ENCODE peak calls at places on chromosome X, in five cellular contexts. One of them, this sample, is unnamed.

GRCh38 chrX:7244400-7244799 is 96.4 kb upstream of the PUDP start:
- DNase-seq in activated CD4-positive, CD25-positive, alpha-beta regulatory T cell treated with anti-CD3 and anti-CD28 coated beads, Interleukin-2, amount 50 U/mL, for 16 hours: no peak
- DNase-seq in hypothalamus: no peak
- DNase-seq in activated CD8-positive, alpha-beta memory T cell treated with anti-CD3 and anti-CD28 coated beads for 48 hours: no peak
- DNase-seq in GM19239: no peak
- DNase-seq in this sample: no peak

GRCh38 chrX:103464071-103464773 is 55.1 kb downstream of the RAB40A start:
- DNase-seq in activated CD4-positive, CD25-positive, alpha-beta regulatory T cell treated with anti-CD3 and anti-CD28 coated beads, Interleukin-2, amount 50 U/mL, for 16 hours: no peak
- DNase-seq in hypothalamus: no peak
- DNase-seq in activated CD8-positive, alpha-beta memory T cell treated with anti-CD3 and anti-CD28 coated beads for 48 hours: no peak
- DNase-seq in GM19239: no peak
- DNase-seq in this sample: peak; percentile 32

GRCh38 chrX:39854772-39855747 is 242.7 kb downstream of the BCOR start:
- DNase-seq in activated CD4-positive, CD25-positive, alpha-beta regulatory T cell treated with anti-CD3 and anti-CD28 coated beads, Interleukin-2, amount 50 U/mL, for 16 hours: peak; percentile 57
- DNase-seq in hypothalamus: no peak
- DNase-seq in activated CD8-positive, alpha-beta memory T cell treated with anti-CD3 and anti-CD28 coated beads for 48 hours: peak; percentile 35
- DNase-seq in GM19239: no peak
- DNase-seq in this sample: no peak

GRCh38 chrX:132741706-132742105 is 216.7 kb downstream of the HS6ST2 start:
- DNase-seq in activated CD4-positive, CD25-positive, alpha-beta regulatory T cell treated with anti-CD3 and anti-CD28 coated beads, Interleukin-2, amount 50 U/mL, for 16 hours: no peak
- DNase-seq in hypothalamus: no peak
- DNase-seq in activated CD8-positive, alpha-beta memory T cell treated with anti-CD3 and anti-CD28 coated beads for 48 hours: no peak
- DNase-seq in GM19239: no peak
- DNase-seq in this sample: no peak

GRCh38 chrX:20742106-20742505 is 475.4 kb upstream of the RPS6KA3 start:
- DNase-seq in activated CD4-positive, CD25-positive, alpha-beta regulatory T cell treated with anti-CD3 and anti-CD28 coated beads, Interleukin-2, amount 50 U/mL, for 16 hours: no peak
- DNase-seq in hypothalamus: no peak
- DNase-seq in activated CD8-positive, alpha-beta memory T cell treated with anti-CD3 and anti-CD28 coated beads for 48 hours: no peak
- DNase-seq in GM19239: no peak
- DNase-seq in this sample: no peak

GRCh38 chrX:16511776-16512400 is 138.1 kb upstream of the S100G start:
- DNase-seq in activated CD4-positive, CD25-positive, alpha-beta regulatory T cell treated with anti-CD3 and anti-CD28 coated beads, Interleukin-2, amount 50 U/mL, for 16 hours: no peak
- DNase-seq in hypothalamus: no peak
- DNase-seq in activated CD8-positive, alpha-beta memory T cell treated with anti-CD3 and anti-CD28 coated beads for 48 hours: no peak
- DNase-seq in GM19239: no peak
- DNase-seq in this sample: no peak

GRCh38 chrX:5681159-5681558 is 547.5 kb downstream of the NLGN4X start:
- DNase-seq in activated CD4-positive, CD25-positive, alpha-beta regulatory T cell treated with anti-CD3 and anti-CD28 coated beads, Interleukin-2, amount 50 U/mL, for 16 hours: no peak
- DNase-seq in hypothalamus: no peak
- DNase-seq in activated CD8-positive, alpha-beta memory T cell treated with anti-CD3 and anti-CD28 coated beads for 48 hours: no peak
- DNase-seq in GM19239: peak; percentile 0
- DNase-seq in this sample: peak; percentile 1

GRCh38 chrX:111360839-111361238 is 51.2 kb downstream of the DCX start:
- DNase-seq in activated CD4-positive, CD25-positive, alpha-beta regulatory T cell treated with anti-CD3 and anti-CD28 coated beads, Interleukin-2, amount 50 U/mL, for 16 hours: no peak
- DNase-seq in hypothalamus: no peak
- DNase-seq in activated CD8-positive, alpha-beta memory T cell treated with anti-CD3 and anti-CD28 coated beads for 48 hours: no peak
- DNase-seq in GM19239: no peak
- DNase-seq in this sample: no peak

GRCh38 chrX:71492086-71493065 is 40.5 kb upstream of the OGT start:
- DNase-seq in activated CD4-positive, CD25-positive, alpha-beta regulatory T cell treated with anti-CD3 and anti-CD28 coated beads, Interleukin-2, amount 50 U/mL, for 16 hours: no peak
- DNase-seq in hypothalamus: peak; percentile 3
- DNase-seq in activated CD8-positive, alpha-beta memory T cell treated with anti-CD3 and anti-CD28 coated beads for 48 hours: peak; percentile 9
- DNase-seq in GM19239: peak; percentile 36
- DNase-seq in this sample: no peak

GRCh38 chrX:69020316-69020715 is 144.9 kb downstream of the PJA1 start:
- DNase-seq in activated CD4-positive, CD25-positive, alpha-beta regulatory T cell treated with anti-CD3 and anti-CD28 coated beads, Interleukin-2, amount 50 U/mL, for 16 hours: no peak
- DNase-seq in hypothalamus: no peak
- DNase-seq in activated CD8-positive, alpha-beta memory T cell treated with anti-CD3 and anti-CD28 coated beads for 48 hours: no peak
- DNase-seq in GM19239: no peak
- DNase-seq in this sample: no peak

GRCh38 chrX:63784902-63785692 is at the start of gene ARHGEF9:
- DNase-seq in activated CD4-positive, CD25-positive, alpha-beta regulatory T cell treated with anti-CD3 and anti-CD28 coated beads, Interleukin-2, amount 50 U/mL, for 16 hours: no peak
- DNase-seq in hypothalamus: peak; percentile 4
- DNase-seq in activated CD8-positive, alpha-beta memory T cell treated with anti-CD3 and anti-CD28 coated beads for 48 hours: no peak
- DNase-seq in GM19239: no peak
- DNase-seq in this sample: no peak

GRCh38 chrX:72180539-72180938 is 1.0 kb upstream of the PIN4 start:
- DNase-seq in activated CD4-positive, CD25-positive, alpha-beta regulatory T cell treated with anti-CD3 and anti-CD28 coated beads, Interleukin-2, amount 50 U/mL, for 16 hours: no peak
- DNase-seq in hypothalamus: no peak
- DNase-seq in activated CD8-positive, alpha-beta memory T cell treated with anti-CD3 and anti-CD28 coated beads for 48 hours: no peak
- DNase-seq in GM19239: no peak
- DNase-seq in this sample: no peak

GRCh38 chrX:19303216-19303880 is 40.4 kb upstream of the PDHA1 start:
- DNase-seq in activated CD4-positive, CD25-positive, alpha-beta regulatory T cell treated with anti-CD3 and anti-CD28 coated beads, Interleukin-2, amount 50 U/mL, for 16 hours: no peak
- DNase-seq in hypothalamus: no peak
- DNase-seq in activated CD8-positive, alpha-beta memory T cell treated with anti-CD3 and anti-CD28 coated beads for 48 hours: no peak
- DNase-seq in GM19239: no peak
- DNase-seq in this sample: peak; percentile 28

GRCh38 chrX:11789809-11790208 is 31.8 kb downstream of the MSL3 start:
- DNase-seq in activated CD4-positive, CD25-positive, alpha-beta regulatory T cell treated with anti-CD3 and anti-CD28 coated beads, Interleukin-2, amount 50 U/mL, for 16 hours: no peak
- DNase-seq in hypothalamus: no peak
- DNase-seq in activated CD8-positive, alpha-beta memory T cell treated with anti-CD3 and anti-CD28 coated beads for 48 hours: no peak
- DNase-seq in GM19239: no peak
- DNase-seq in this sample: no peak

GRCh38 chrX:16695079-16695676 is 17.3 kb downstream of the CTPS2 start:
- DNase-seq in activated CD4-positive, CD25-positive, alpha-beta regulatory T cell treated with anti-CD3 and anti-CD28 coated beads, Interleukin-2, amount 50 U/mL, for 16 hours: peak; percentile 19
- DNase-seq in hypothalamus: peak; percentile 0
- DNase-seq in activated CD8-positive, alpha-beta memory T cell treated with anti-CD3 and anti-CD28 coated beads for 48 hours: no peak
- DNase-seq in GM19239: no peak
- DNase-seq in this sample: no peak

GRCh38 chrX:148290937-148291336 is 209.5 kb upstream of the AFF2 start:
- DNase-seq in activated CD4-positive, CD25-positive, alpha-beta regulatory T cell treated with anti-CD3 and anti-CD28 coated beads, Interleukin-2, amount 50 U/mL, for 16 hours: no peak
- DNase-seq in hypothalamus: no peak
- DNase-seq in activated CD8-positive, alpha-beta memory T cell treated with anti-CD3 and anti-CD28 coated beads for 48 hours: no peak
- DNase-seq in GM19239: no peak
- DNase-seq in this sample: no peak

GRCh38 chrX:131783555-131784338 is 239.4 kb upstream of the STK26 start:
- DNase-seq in activated CD4-positive, CD25-positive, alpha-beta regulatory T cell treated with anti-CD3 and anti-CD28 coated beads, Interleukin-2, amount 50 U/mL, for 16 hours: no peak
- DNase-seq in hypothalamus: no peak
- DNase-seq in activated CD8-positive, alpha-beta memory T cell treated with anti-CD3 and anti-CD28 coated beads for 48 hours: no peak
- DNase-seq in GM19239: no peak
- DNase-seq in this sample: no peak

GRCh38 chrX:140723251-140723650 is 13.7 kb downstream of the LINC00632 start:
- DNase-seq in activated CD4-positive, CD25-positive, alpha-beta regulatory T cell treated with anti-CD3 and anti-CD28 coated beads, Interleukin-2, amount 50 U/mL, for 16 hours: no peak
- DNase-seq in hypothalamus: no peak
- DNase-seq in activated CD8-positive, alpha-beta memory T cell treated with anti-CD3 and anti-CD28 coated beads for 48 hours: no peak
- DNase-seq in GM19239: no peak
- DNase-seq in this sample: no peak

GRCh38 chrX:134865730-134866129 is 125.1 kb upstream of the SMIM10 start:
- DNase-seq in activated CD4-positive, CD25-positive, alpha-beta regulatory T cell treated with anti-CD3 and anti-CD28 coated beads, Interleukin-2, amount 50 U/mL, for 16 hours: no peak
- DNase-seq in hypothalamus: no peak
- DNase-seq in activated CD8-positive, alpha-beta memory T cell treated with anti-CD3 and anti-CD28 coated beads for 48 hours: no peak
- DNase-seq in GM19239: no peak
- DNase-seq in this sample: no peak

GRCh38 chrX:131830400-131831184 is 192.5 kb upstream of the STK26 start:
- DNase-seq in activated CD4-positive, CD25-positive, alpha-beta regulatory T cell treated with anti-CD3 and anti-CD28 coated beads, Interleukin-2, amount 50 U/mL, for 16 hours: no peak
- DNase-seq in hypothalamus: peak; percentile 9
- DNase-seq in activated CD8-positive, alpha-beta memory T cell treated with anti-CD3 and anti-CD28 coated beads for 48 hours: no peak
- DNase-seq in GM19239: no peak
- DNase-seq in this sample: peak; percentile 60

GRCh38 chrX:68112321-68112720 is 321.0 kb downstream of the OPHN1 start:
- DNase-seq in activated CD4-positive, CD25-positive, alpha-beta regulatory T cell treated with anti-CD3 and anti-CD28 coated beads, Interleukin-2, amount 50 U/mL, for 16 hours: no peak
- DNase-seq in hypothalamus: no peak
- DNase-seq in activated CD8-positive, alpha-beta memory T cell treated with anti-CD3 and anti-CD28 coated beads for 48 hours: no peak
- DNase-seq in GM19239: no peak
- DNase-seq in this sample: peak; percentile 78

GRCh38 chrX:24333371-24333770 is 19.5 kb upstream of the SUPT20HL2 start:
- DNase-seq in activated CD4-positive, CD25-positive, alpha-beta regulatory T cell treated with anti-CD3 and anti-CD28 coated beads, Interleukin-2, amount 50 U/mL, for 16 hours: no peak
- DNase-seq in hypothalamus: no peak
- DNase-seq in activated CD8-positive, alpha-beta memory T cell treated with anti-CD3 and anti-CD28 coated beads for 48 hours: no peak
- DNase-seq in GM19239: no peak
- DNase-seq in this sample: no peak

GRCh38 chrX:108053218-108053617 is 8.4 kb downstream of the VSIG1 start:
- DNase-seq in activated CD4-positive, CD25-positive, alpha-beta regulatory T cell treated with anti-CD3 and anti-CD28 coated beads, Interleukin-2, amount 50 U/mL, for 16 hours: no peak
- DNase-seq in hypothalamus: no peak
- DNase-seq in activated CD8-positive, alpha-beta memory T cell treated with anti-CD3 and anti-CD28 coated beads for 48 hours: no peak
- DNase-seq in GM19239: no peak
- DNase-seq in this sample: no peak

GRCh38 chrX:111447298-111447697 is 35.3 kb upstream of the DCX start:
- DNase-seq in activated CD4-positive, CD25-positive, alpha-beta regulatory T cell treated with anti-CD3 and anti-CD28 coated beads, Interleukin-2, amount 50 U/mL, for 16 hours: no peak
- DNase-seq in hypothalamus: no peak
- DNase-seq in activated CD8-positive, alpha-beta memory T cell treated with anti-CD3 and anti-CD28 coated beads for 48 hours: no peak
- DNase-seq in GM19239: no peak
- DNase-seq in this sample: no peak

GRCh38 chrX:129747533-129747932 is 8.8 kb downstream of the XPNPEP2 start:
- DNase-seq in activated CD4-positive, CD25-positive, alpha-beta regulatory T cell treated with anti-CD3 and anti-CD28 coated beads, Interleukin-2, amount 50 U/mL, for 16 hours: no peak
- DNase-seq in hypothalamus: no peak
- DNase-seq in activated CD8-positive, alpha-beta memory T cell treated with anti-CD3 and anti-CD28 coated beads for 48 hours: no peak
- DNase-seq in GM19239: no peak
- DNase-seq in this sample: no peak

GRCh38 chrX:13165266-13165665 is 120.8 kb upstream of the FAM9C start:
- DNase-seq in activated CD4-positive, CD25-positive, alpha-beta regulatory T cell treated with anti-CD3 and anti-CD28 coated beads, Interleukin-2, amount 50 U/mL, for 16 hours: no peak
- DNase-seq in hypothalamus: no peak
- DNase-seq in activated CD8-positive, alpha-beta memory T cell treated with anti-CD3 and anti-CD28 coated beads for 48 hours: no peak
- DNase-seq in GM19239: no peak
- DNase-seq in this sample: no peak

GRCh38 chrX:7574325-7574724 is 268.6 kb upstream of the VCX start:
- DNase-seq in activated CD4-positive, CD25-positive, alpha-beta regulatory T cell treated with anti-CD3 and anti-CD28 coated beads, Interleukin-2, amount 50 U/mL, for 16 hours: no peak
- DNase-seq in hypothalamus: no peak
- DNase-seq in activated CD8-positive, alpha-beta memory T cell treated with anti-CD3 and anti-CD28 coated beads for 48 hours: no peak
- DNase-seq in GM19239: no peak
- DNase-seq in this sample: no peak

GRCh38 chrX:120761810-120762209 is 113.9 kb downstream of the CT47B1 start:
- DNase-seq in activated CD4-positive, CD25-positive, alpha-beta regulatory T cell treated with anti-CD3 and anti-CD28 coated beads, Interleukin-2, amount 50 U/mL, for 16 hours: no peak
- DNase-seq in hypothalamus: no peak
- DNase-seq in activated CD8-positive, alpha-beta memory T cell treated with anti-CD3 and anti-CD28 coated beads for 48 hours: no peak
- DNase-seq in GM19239: no peak
- DNase-seq in this sample: no peak

GRCh38 chrX:128464091-128464490 is 411.9 kb upstream of the ACTRT1 start:
- DNase-seq in activated CD4-positive, CD25-positive, alpha-beta regulatory T cell treated with anti-CD3 and anti-CD28 coated beads, Interleukin-2, amount 50 U/mL, for 16 hours: no peak
- DNase-seq in hypothalamus: no peak
- DNase-seq in activated CD8-positive, alpha-beta memory T cell treated with anti-CD3 and anti-CD28 coated beads for 48 hours: no peak
- DNase-seq in GM19239: no peak
- DNase-seq in this sample: no peak

GRCh38 chrX:30144971-30145731 is 70.2 kb upstream of the MAGEB2 start:
- DNase-seq in activated CD4-positive, CD25-positive, alpha-beta regulatory T cell treated with anti-CD3 and anti-CD28 coated beads, Interleukin-2, amount 50 U/mL, for 16 hours: no peak
- DNase-seq in hypothalamus: no peak
- DNase-seq in activated CD8-positive, alpha-beta memory T cell treated with anti-CD3 and anti-CD28 coated beads for 48 hours: no peak
- DNase-seq in GM19239: no peak
- DNase-seq in this sample: no peak

GRCh38 chrX:99795495-99795894 is 614.6 kb downstream of the PCDH19 start:
- DNase-seq in activated CD4-positive, CD25-positive, alpha-beta regulatory T cell treated with anti-CD3 and anti-CD28 coated beads, Interleukin-2, amount 50 U/mL, for 16 hours: no peak
- DNase-seq in hypothalamus: no peak
- DNase-seq in activated CD8-positive, alpha-beta memory T cell treated with anti-CD3 and anti-CD28 coated beads for 48 hours: no peak
- DNase-seq in GM19239: no peak
- DNase-seq in this sample: no peak

GRCh38 chrX:151984328-151984727 is 9.9 kb upstream of the GABRE start:
- DNase-seq in activated CD4-positive, CD25-positive, alpha-beta regulatory T cell treated with anti-CD3 and anti-CD28 coated beads, Interleukin-2, amount 50 U/mL, for 16 hours: no peak
- DNase-seq in hypothalamus: no peak
- DNase-seq in activated CD8-positive, alpha-beta memory T cell treated with anti-CD3 and anti-CD28 coated beads for 48 hours: no peak
- DNase-seq in GM19239: no peak
- DNase-seq in this sample: peak; percentile 22

This sample was measured in COLO829.